ENCODE peak calls at places on chromosomes 2 and 18, in eight cellular contexts. F, Z, J, B, N, S, Y and R are unnamed samples.

GRCh38 chr18:28013064-28013463 is 163.9 kb downstream of the CDH2 start:
- DNase-seq in F (no peak), Z (no peak), J (no peak), B (no peak), N (no peak), S (no peak), Y (no peak), R (no peak)

GRCh38 chr2:207750315-207750714 is 19.4 kb downstream of the FZD5 start:
- DNase-seq in F (no peak), Z (no peak), J (no peak), B (no peak), N (no peak), S (no peak), Y (no peak), R (no peak)

GRCh38 chr2:118913131-118913804 is 28.7 kb upstream of the MARCO start:
- DNase-seq in F (no peak), Z (no peak), J (no peak), B (no peak), N (no peak), S (no peak), Y (no peak), R (no peak)

GRCh38 chr2:136065907-136066306 is 52.0 kb downstream of the CXCR4 start:
- DNase-seq in F (no peak), Z (peak), J (no peak), B (no peak), N (no peak), S (no peak), Y (no peak), R (no peak)

GRCh38 chr2:110116033-110116710 is 550 bp upstream of the MALL start:
- DNase-seq in F (no peak), Z (no peak), J (no peak), B (no peak), N (no peak), S (no peak), Y (no peak), R (no peak)

GRCh38 chr2:127594116-127594591 is 51.8 kb upstream of the GPR17 start:
- DNase-seq in F (no peak), Z (no peak), J (no peak), B (no peak), N (no peak), S (no peak), Y (no peak), R (no peak)

GRCh38 chr2:61733563-61733962 is 120.3 kb downstream of the FAM161A start:
- DNase-seq in F (no peak), Z (no peak), J (no peak), B (no peak), N (no peak), S (no peak), Y (no peak), R (no peak)

GRCh38 chr2:127093648-127094210 is 13.2 kb downstream of the BIN1 start:
- DNase-seq in F (no peak), Z (no peak), J (no peak), B (no peak), N (no peak), S (no peak), Y (no peak), R (no peak)

GRCh38 chr2:62227386-62228075 is 31.6 kb downstream of the B3GNT2 start:
- DNase-seq in F (no peak), Z (no peak), J (no peak), B (no peak), N (no peak), S (no peak), Y (no peak), R (no peak)

GRCh38 chr2:1758112-1758630 is 13.9 kb upstream of the PXDN start:
- DNase-seq in F (no peak), Z (no peak), J (no peak), B (no peak), N (no peak), S (no peak), Y (no peak), R (no peak)

GRCh38 chr2:9274701-9275343 is 68.2 kb downstream of the ASAP2 start:
- DNase-seq in F (no peak), Z (no peak), J (no peak), B (no peak), N (no peak), S (no peak), Y (no peak), R (no peak)

GRCh38 chr2:115160523-115161521 is 718.4 kb downstream of the DPP10 start:
- DNase-seq in F (no peak), Z (no peak), J (no peak), B (no peak), N (peak), S (no peak), Y (no peak), R (peak)

GRCh38 chr2:62441824-62442223 is 64.2 kb downstream of the TMEM17 start:
- DNase-seq in F (no peak), Z (no peak), J (no peak), B (no peak), N (no peak), S (no peak), Y (no peak), R (no peak)

GRCh38 chr18:23964282-23965238 is 50.0 kb upstream of the TTC39C start:
- DNase-seq in F (no peak), Z (no peak), J (peak), B (peak), N (no peak), S (peak), Y (no peak), R (no peak)

GRCh38 chr2:239383036-239383795 is 17.6 kb downstream of the HDAC4 start:
- DNase-seq in F (no peak), Z (no peak), J (no peak), B (no peak), N (no peak), S (no peak), Y (no peak), R (no peak)

GRCh38 chr2:86476092-86476491 is 34.9 kb downstream of the KDM3A start:
- DNase-seq in F (no peak), Z (no peak), J (no peak), B (no peak), N (no peak), S (no peak), Y (no peak), R (no peak)

GRCh38 chr18:48058486-48058885 is 128.0 kb upstream of the SMAD2 start:
- DNase-seq in F (no peak), Z (no peak), J (no peak), B (no peak), N (no peak), S (no peak), Y (no peak), R (no peak)

GRCh38 chr2:54308186-54308585 is 52.2 kb upstream of the TSPYL6 start:
- DNase-seq in F (no peak), Z (no peak), J (no peak), B (no peak), N (no peak), S (no peak), Y (no peak), R (no peak)

GRCh38 chr2:176490061-176490861 is 221.0 kb downstream of the MTX2 start:
- DNase-seq in F (no peak), Z (no peak), J (no peak), B (no peak), N (peak), S (no peak), Y (no peak), R (peak)

GRCh38 chr18:13237073-13237472 is 18.5 kb downstream of the LDLRAD4 start:
- DNase-seq in F (no peak), Z (no peak), J (no peak), B (no peak), N (no peak), S (no peak), Y (no peak), R (no peak)

GRCh38 chr2:113015655-113016054 is 10.4 kb downstream of the IL36A start:
- DNase-seq in F (no peak), Z (no peak), J (no peak), B (no peak), N (no peak), S (no peak), Y (no peak), R (no peak)

GRCh38 chr2:56185101-56185581 is 1.4 kb downstream of the CCDC85A start:
- DNase-seq in F (no peak), Z (no peak), J (no peak), B (no peak), N (peak), S (no peak), Y (no peak), R (no peak)

GRCh38 chr2:101983486-101983885 is 8.3 kb upstream of the IL1R2 start:
- DNase-seq in F (no peak), Z (no peak), J (no peak), B (no peak), N (no peak), S (no peak), Y (no peak), R (no peak)

GRCh38 chr2:28068098-28068497 is 177.6 kb downstream of the BABAM2 start:
- DNase-seq in F (no peak), Z (no peak), J (no peak), B (no peak), N (no peak), S (no peak), Y (no peak), R (no peak)

GRCh38 chr2:26848336-26849055 is 564 bp downstream of the DPYSL5 start:
- DNase-seq in F (no peak), Z (peak), J (no peak), B (peak), N (peak), S (no peak), Y (no peak), R (peak)

GRCh38 chr2:127909019-127909418 is 23.3 kb upstream of the AMMECR1L start:
- DNase-seq in F (no peak), Z (no peak), J (no peak), B (no peak), N (no peak), S (no peak), Y (no peak), R (no peak)